ENCODE peak calls at places on chromosomes 12 and 14, in four cellular contexts. One of them, this sample, is unnamed.

GRCh38 chr14:52363969-52364368 is 49.9 kb downstream of the PTGER2 start:
- DNase-seq in NCI-H510A: no peak
- DNase-seq in hypothalamus: no peak
- DNase-seq in choroid plexus epithelial cell: no peak
- DNase-seq in this sample: no peak

GRCh38 chr12:98355322-98355721 is 160.1 kb upstream of the TMPO start:
- DNase-seq in choroid plexus epithelial cell: peak
- DNase-seq in NCI-H510A: no peak
- DNase-seq in hypothalamus: no peak
- DNase-seq in this sample: no peak

GRCh38 chr12:127559349-127560040 is 707.5 kb upstream of the TMEM132C start:
- DNase-seq in choroid plexus epithelial cell: peak
- DNase-seq in NCI-H510A: peak
- DNase-seq in hypothalamus: no peak
- DNase-seq in this sample: peak

GRCh38 chr14:21428930-21429329 is 27.0 kb downstream of the CHD8 start:
- DNase-seq in NCI-H510A: no peak
- DNase-seq in hypothalamus: no peak
- DNase-seq in choroid plexus epithelial cell: no peak
- DNase-seq in this sample: peak

GRCh38 chr12:27424631-27425230 is 21.8 kb upstream of the SMCO2 start:
- DNase-seq in hypothalamus: peak
- DNase-seq in NCI-H510A: no peak
- DNase-seq in choroid plexus epithelial cell: peak
- DNase-seq in this sample: peak

GRCh38 chr14:23564876-23565275 is 2.7 kb downstream of the AP1G2 start:
- DNase-seq in choroid plexus epithelial cell: no peak
- DNase-seq in hypothalamus: no peak
- DNase-seq in NCI-H510A: no peak
- DNase-seq in this sample: no peak

GRCh38 chr14:35285168-35285990 is 6.8 kb upstream of the PSMA6 start:
- DNase-seq in hypothalamus: no peak
- DNase-seq in choroid plexus epithelial cell: no peak
- DNase-seq in NCI-H510A: no peak
- DNase-seq in this sample: no peak

GRCh38 chr12:51631021-51631420 is 40.0 kb downstream of the SCN8A start:
- DNase-seq in hypothalamus: no peak
- DNase-seq in choroid plexus epithelial cell: no peak
- DNase-seq in NCI-H510A: no peak
- DNase-seq in this sample: no peak

GRCh38 chr14:99774526-99775307 is 18.5 kb upstream of the EML1 start:
- DNase-seq in NCI-H510A: no peak
- DNase-seq in choroid plexus epithelial cell: peak
- DNase-seq in hypothalamus: peak
- DNase-seq in this sample: no peak

GRCh38 chr12:82507656-82508055 is 149.3 kb downstream of the METTL25 start:
- DNase-seq in choroid plexus epithelial cell: no peak
- DNase-seq in hypothalamus: no peak
- DNase-seq in NCI-H510A: no peak
- DNase-seq in this sample: no peak

GRCh38 chr12:19431407-19432308 is 7.6 kb upstream of the AEBP2 start:
- DNase-seq in choroid plexus epithelial cell: peak
- DNase-seq in hypothalamus: no peak
- DNase-seq in NCI-H510A: peak
- DNase-seq in this sample: no peak

GRCh38 chr14:74954232-74954946 is 1.0 kb downstream of the PGF start:
- DNase-seq in NCI-H510A: peak
- DNase-seq in hypothalamus: no peak
- DNase-seq in choroid plexus epithelial cell: no peak
- DNase-seq in this sample: peak

GRCh38 chr12:48285751-48286650 is 64.7 kb downstream of the ZNF641 start:
- DNase-seq in NCI-H510A: no peak
- DNase-seq in hypothalamus: no peak
- DNase-seq in choroid plexus epithelial cell: no peak
- DNase-seq in this sample: no peak

GRCh38 chr14:89011727-89012271 is 187.3 kb downstream of the TTC8 start:
- DNase-seq in choroid plexus epithelial cell: no peak
- DNase-seq in NCI-H510A: no peak
- DNase-seq in hypothalamus: no peak
- DNase-seq in this sample: no peak

This sample was measured in NCI-H2107.